ENCODE peak calls at places on chromosomes 13 and 19, in nine cellular contexts. G, S, O, I, W, J, X, C and L are unnamed samples.

GRCh38 chr19:48393559-48394330 is at the start of gene GRIN2D:
- DNase-seq in O (no peak), I (no peak), S (no peak), G (peak), J (no peak), X (no peak), C (no peak), W (no peak), L (peak)

GRCh38 chr13:97004886-97005285 is 10.6 kb upstream of the OXGR1 start:
- DNase-seq in O (no peak), J (no peak), C (no peak), X (no peak), S (no peak), G (no peak), I (peak), W (no peak), L (peak)

GRCh38 chr19:861756-862528 is 2.5 kb downstream of the CFD start:
- DNase-seq in X (no peak), W (no peak), S (peak), G (peak), J (no peak), C (no peak), I (no peak), O (no peak), L (no peak)

GRCh38 chr19:55157064-55157908 is at the start of gene TNNI3:
- DNase-seq in G (no peak), W (no peak), O (no peak), S (no peak), I (no peak), X (no peak), J (no peak), C (no peak), L (no peak)

GRCh38 chr19:54738715-54739114 is 402 bp downstream of the KIR2DL3 start:
- DNase-seq in O (no peak), G (no peak), I (no peak), X (no peak), C (no peak), S (no peak), W (no peak), J (no peak), L (no peak)

GRCh38 chr19:2040647-2041435 is 10.2 kb downstream of the MKNK2 start:
- DNase-seq in W (no peak), I (no peak), S (no peak), G (no peak), X (no peak), O (peak), J (no peak), C (no peak), L (no peak)

GRCh38 chr13:20331419-20331818 is 99.3 kb upstream of the GJB6 start:
- DNase-seq in J (no peak), X (no peak), O (no peak), W (no peak), I (no peak), S (no peak), C (no peak), G (no peak), L (no peak)

GRCh38 chr19:40219721-40220276 is 1.6 kb upstream of the TTC9B start:
- DNase-seq in G (peak), W (no peak), O (no peak), X (peak), S (no peak), C (no peak), I (peak), J (no peak), L (peak)

GRCh38 chr19:57233207-57233606 is 2.4 kb downstream of the AURKC start:
- DNase-seq in W (no peak), X (no peak), I (no peak), S (no peak), J (no peak), G (no peak), C (no peak), O (no peak), L (no peak)

GRCh38 chr19:55266404-55266803 is 7.6 kb upstream of the PPP6R1 start:
- DNase-seq in C (no peak), O (no peak), G (no peak), S (no peak), W (no peak), X (no peak), J (no peak), I (no peak), L (no peak)

GRCh38 chr19:4474504-4475136 is 2.5 kb downstream of the HDGFL2 start:
- DNase-seq in W (peak), X (peak), I (peak), C (no peak), J (no peak), S (no peak), G (peak), O (no peak), L (peak)

GRCh38 chr13:43232866-43233265 is 209.5 kb downstream of the DNAJC15 start:
- DNase-seq in X (peak), S (no peak), J (no peak), C (no peak), W (no peak), O (no peak), G (peak), I (peak), L (peak)

GRCh38 chr13:85509512-85509911 is 289.7 kb downstream of the SLITRK6 start:
- DNase-seq in S (no peak), G (peak), I (no peak), W (no peak), C (no peak), J (no peak), O (no peak), X (peak), L (peak)

GRCh38 chr19:13163609-13164364 is 13.6 kb downstream of the IER2 start:
- DNase-seq in C (peak), I (peak), O (peak), J (peak), S (peak), G (peak), W (peak), X (peak), L (peak)

GRCh38 chr19:10863107-10863700 is 8.1 kb upstream of the CARM1 start:
- DNase-seq in G (peak), I (peak), O (no peak), J (no peak), X (peak), C (peak), S (peak), W (no peak), L (peak)

GRCh38 chr19:5826531-5827341 is 12.8 kb downstream of the FUT6 start:
- DNase-seq in C (no peak), J (no peak), I (peak), W (no peak), X (no peak), O (no peak), S (peak), G (no peak), L (peak)

GRCh38 chr13:95438297-95438696 is 114.2 kb upstream of the CLDN10 start:
- DNase-seq in O (no peak), X (no peak), G (no peak), W (no peak), J (no peak), S (no peak), I (peak), C (no peak), L (no peak)

GRCh38 chr13:111531505-111531904 is 211.1 kb downstream of the TEX29 start:
- DNase-seq in S (no peak), J (no peak), C (no peak), I (no peak), X (peak), O (no peak), G (peak), W (no peak), L (peak)
- TF ChIP-seq CTCF in S (peak), J (no peak), C (no peak), I (no peak), X (no peak), O (no peak), G (peak), W (peak), L (no peak)

GRCh38 chr19:44848805-44849457 is 2.8 kb downstream of the NECTIN2 start:
- DNase-seq in X (peak), S (no peak), I (no peak), W (no peak), J (no peak), O (no peak), C (no peak), G (no peak), L (no peak)
- H3K4me3 ChIP-seq in X (peak), S (no peak), I (peak), W (peak), J (peak), O (peak), C (peak), G (peak), L (peak)

GRCh38 chr13:110713981-110714797 is 689 bp downstream of the ING1 start:
- DNase-seq in W (peak), G (peak), O (peak), C (no peak), J (no peak), X (peak), S (peak), I (peak), L (no peak)

GRCh38 chr13:110714798-110715394 is 1.4 kb downstream of the ING1 start:
- DNase-seq in I (peak), J (no peak), W (peak), G (peak), O (peak), S (peak), X (peak), C (no peak), L (no peak)

GRCh38 chr13:110713642-110713952 is at the start of gene ING1:
- DNase-seq in G (no peak), J (no peak), C (no peak), S (no peak), X (no peak), I (no peak), O (no peak), W (peak), L (no peak)

GRCh38 chr13:110716235-110716505 is 2.7 kb downstream of the ING1 start:
- DNase-seq in W (no peak), G (peak), J (no peak), C (no peak), I (peak), X (peak), O (peak), S (peak), L (no peak)

GRCh38 chr13:110715395-110716234 is 2.1 kb downstream of the ING1 start:
- DNase-seq in S (peak), J (peak), G (peak), I (peak), C (peak), X (peak), O (peak), W (peak), L (peak)
- TF ChIP-seq CTCF in S (no peak), J (peak), G (peak), I (peak), C (peak), X (peak), O (peak), W (peak), L (peak)

DNA sequence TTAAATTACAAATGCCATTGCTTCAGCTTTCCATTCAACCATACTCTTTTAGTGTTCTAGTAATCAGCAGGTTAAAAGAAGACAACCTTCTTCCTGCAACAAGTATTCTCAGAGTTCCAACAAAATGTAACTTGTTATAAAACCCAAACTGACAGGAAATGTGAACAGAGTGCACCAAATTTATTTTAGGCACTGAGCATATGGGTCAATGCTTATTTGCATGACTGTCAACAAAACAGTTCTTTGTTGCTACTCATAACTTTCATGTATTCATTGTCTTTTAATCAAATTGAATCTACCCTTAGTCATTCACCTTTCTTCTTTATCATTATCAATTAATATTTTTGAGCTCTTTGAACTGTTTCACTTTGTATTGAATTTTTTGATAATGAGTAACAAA is 554.1 kb downstream of the DACH1 start:
- DNase-seq in O (no peak), X (no peak), W (no peak), C (no peak), I (no peak), J (no peak), S (no peak), G (no peak), L (no peak)
- H3K4me3 ChIP-seq in O (no peak), X (no peak), W (no peak), C (no peak), I (no peak), J (no peak), S (no peak), G (no peak), L (no peak)

DNA sequence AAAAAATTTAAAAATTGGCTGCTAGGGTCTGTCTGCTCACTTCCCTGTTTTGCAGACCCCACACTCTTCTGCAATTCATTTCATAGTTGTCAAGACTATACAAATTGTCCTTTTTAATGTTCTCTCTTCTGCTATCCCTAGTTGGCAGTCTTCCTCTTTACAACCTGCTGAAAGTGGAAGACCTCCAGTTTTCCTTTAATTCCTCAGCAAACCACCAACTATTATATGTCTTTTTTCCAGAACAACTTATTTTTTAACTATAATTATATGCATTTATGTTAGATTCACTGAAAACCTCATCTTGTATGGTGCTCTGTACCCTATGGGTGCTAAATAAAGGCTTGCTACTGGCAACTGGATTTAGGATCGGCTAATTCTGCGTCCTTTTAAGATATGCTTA is 1.1 kb upstream of the PHF11 start:
- DNase-seq in W (no peak), O (no peak), C (no peak), S (no peak), J (no peak), X (no peak), G (no peak), I (no peak), L (no peak)
- TF ChIP-seq CTCF in W (no peak), O (no peak), C (no peak), S (no peak), J (no peak), X (no peak), G (no peak), I (no peak), L (no peak)